ENCODE peak calls at places on chromosomes 3 and 15, in six cellular contexts. T is SK-N-SH, N is HepG2, U is A549, P is GM12878, O is H1. D is an unnamed sample.
A peak's percentile ranks its signal among the peaks of the same experiment; 100 is the strongest.

GRCh38 chr3:36932979-36933378 is 11.9 kb downstream of the TRANK1 start:
- DNase-seq in T (no peak), N (no peak), U (no peak), P (no peak), O (no peak), D (peak; percentile 44)

GRCh38 chr3:197367081-197367780 is 68.8 kb upstream of the DLG1 start:
- DNase-seq in T (peak; percentile 16), N (peak; percentile 61), U (peak; percentile 19), P (no peak), O (no peak), D (peak; percentile 82)

GRCh38 chr3:108408883-108409612 is 101.3 kb downstream of the MYH15 start:
- DNase-seq in T (no peak), N (no peak), U (no peak), P (no peak), O (no peak), D (no peak)

GRCh38 chr3:114649331-114649730 is 355.5 kb downstream of the TIGIT start:
- DNase-seq in T (no peak), N (peak; percentile 69), U (peak; percentile 13), P (no peak), O (no peak), D (peak; percentile 54)

GRCh38 chr15:83053151-83053550 is 13.9 kb downstream of the BTBD1 start:
- DNase-seq in T (no peak), N (no peak), U (no peak), P (no peak), O (no peak), D (peak; percentile 86)

GRCh38 chr3:10927551-10927950 is 65.0 kb upstream of the SLC6A1 start:
- DNase-seq in T (no peak), N (no peak), U (no peak), P (no peak), O (no peak), D (no peak)

GRCh38 chr15:65087873-65088642 is 11.5 kb downstream of the KBTBD13 start:
- DNase-seq in T (no peak), N (no peak), U (no peak), P (no peak), O (no peak), D (no peak)

GRCh38 chr3:23810342-23811116 is 4.8 kb downstream of the UBE2E1 start:
- DNase-seq in T (peak; percentile 87), N (peak; percentile 41), U (peak; percentile 71), P (no peak), O (peak; percentile 59), D (no peak)

GRCh38 chr15:81548350-81549116 is 174.5 kb upstream of the TMC3 start:
- DNase-seq in T (no peak), N (no peak), U (no peak), P (no peak), O (no peak), D (peak; percentile 49)

GRCh38 chr3:90241481-90241880 is 1134.1 kb downstream of the EPHA3 start:
- DNase-seq in T (no peak), N (no peak), U (no peak), P (no peak), O (no peak), D (no peak)

GRCh38 chr3:108602249-108602934 is 12.9 kb downstream of the DZIP3 start:
- DNase-seq in T (no peak), N (no peak), U (no peak), P (no peak), O (no peak), D (no peak)

GRCh38 chr3:190125669-190126068 is 5.0 kb upstream of the P3H2 start:
- DNase-seq in T (no peak), N (no peak), U (no peak), P (no peak), O (no peak), D (no peak)

GRCh38 chr15:43243246-43243645 is 22.4 kb upstream of the EPB42 start:
- DNase-seq in T (no peak), N (no peak), U (no peak), P (no peak), O (no peak), D (no peak)

GRCh38 chr3:100627491-100627890 is 18.1 kb downstream of the ADGRG7 start:
- DNase-seq in T (no peak), N (no peak), U (no peak), P (no peak), O (no peak), D (no peak)

GRCh38 chr15:81813215-81813614 is 232.6 kb downstream of the MEX3B start:
- DNase-seq in T (peak; percentile 24), N (no peak), U (no peak), P (no peak), O (peak; percentile 9), D (no peak)

GRCh38 chr15:68106656-68107055 is 52.5 kb downstream of the PIAS1 start:
- DNase-seq in T (no peak), N (peak; percentile 9), U (no peak), P (no peak), O (no peak), D (peak; percentile 56)

GRCh38 chr3:57298041-57298440 is 5.6 kb upstream of the ASB14 start:
- DNase-seq in T (no peak), N (peak; percentile 5), U (peak; percentile 36), P (no peak), O (no peak), D (peak; percentile 40)

GRCh38 chr3:77281721-77282120 is 241.8 kb downstream of the ROBO2 start:
- DNase-seq in T (no peak), N (no peak), U (no peak), P (no peak), O (no peak), D (no peak)
- TF ChIP-seq RFX5 in T (no peak), N (no peak), U (no peak), P (no peak), O (no peak), D (no peak)

DNA sequence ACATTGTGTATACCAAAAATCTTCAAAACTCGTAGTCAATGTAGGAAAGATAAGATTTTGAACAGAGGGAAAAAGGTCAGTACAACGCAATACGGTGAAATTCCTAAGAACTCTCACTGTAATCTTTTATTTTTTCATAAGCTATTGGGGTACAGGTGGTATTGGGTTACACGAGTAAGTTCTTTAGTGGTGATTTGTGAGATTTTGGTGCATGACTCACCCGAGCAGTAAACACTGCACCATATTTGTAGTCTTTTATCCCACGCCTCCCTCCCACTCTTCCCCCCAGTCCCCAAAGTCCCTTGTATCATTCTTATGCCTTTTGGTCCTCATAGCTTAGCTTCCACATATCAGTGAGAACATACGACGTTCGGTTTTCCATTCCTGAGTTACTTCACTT is 718.0 kb downstream of the TBL1XR1 start:
- DNase-seq in T (no peak), N (no peak), U (no peak), P (no peak), O (no peak), D (no peak)
- TF ChIP-seq RFX5 in T (no peak), N (no peak), U (no peak), P (no peak), O (no peak), D (no peak)

DNA sequence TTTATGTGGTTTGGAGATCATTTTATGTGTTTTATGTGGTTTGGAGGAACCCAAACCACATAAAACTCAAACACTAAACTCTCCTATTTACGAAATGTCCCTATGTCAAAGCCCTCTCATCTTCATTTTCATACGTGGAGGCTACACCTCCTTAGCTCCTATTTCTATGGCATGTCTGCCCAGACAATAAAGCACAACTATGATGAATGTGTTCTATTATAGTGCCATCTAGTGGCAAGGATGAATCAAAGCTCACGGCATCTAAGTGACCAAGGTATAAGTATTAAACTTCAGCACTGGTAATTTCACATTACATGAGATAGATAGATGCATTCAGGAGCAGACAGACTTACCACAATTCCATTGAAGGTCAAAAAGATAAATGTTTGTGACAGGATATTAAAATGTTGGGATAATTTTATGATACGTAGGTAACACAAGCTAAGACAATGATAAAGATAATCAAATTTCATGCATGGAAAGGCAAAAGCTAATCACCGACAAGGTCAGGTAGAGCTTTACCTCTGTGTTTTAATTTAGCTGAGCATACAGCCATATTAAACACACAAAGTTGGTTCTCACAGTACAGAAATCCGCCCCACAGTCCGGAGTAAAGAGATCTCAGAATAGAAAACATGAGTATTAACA is 130.6 kb upstream of the FHIT start:
- DNase-seq in T (peak; percentile 39), N (peak; percentile 35), U (peak; percentile 7), P (no peak), O (no peak), D (peak; percentile 7)
- TF ChIP-seq RFX5 in T (no peak), N (no peak), U (no peak), P (no peak), O (no peak), D (no peak)

GRCh38 chr3:170740726-170741591 is 129.0 kb downstream of the RPL22L1 start:
- DNase-seq in T (no peak), N (no peak), U (peak; percentile 28), P (no peak), O (no peak), D (peak; percentile 72)
- TF ChIP-seq RFX5 in T (no peak), N (no peak), U (no peak), P (no peak), O (no peak), D (no peak)

GRCh38 chr3:174737966-174738365 is 121.2 kb upstream of the NAALADL2 start:
- DNase-seq in T (no peak), N (no peak), U (no peak), P (no peak), O (no peak), D (no peak)
- TF ChIP-seq RFX5 in T (no peak), N (no peak), U (no peak), P (no peak), O (no peak), D (no peak)

DNA sequence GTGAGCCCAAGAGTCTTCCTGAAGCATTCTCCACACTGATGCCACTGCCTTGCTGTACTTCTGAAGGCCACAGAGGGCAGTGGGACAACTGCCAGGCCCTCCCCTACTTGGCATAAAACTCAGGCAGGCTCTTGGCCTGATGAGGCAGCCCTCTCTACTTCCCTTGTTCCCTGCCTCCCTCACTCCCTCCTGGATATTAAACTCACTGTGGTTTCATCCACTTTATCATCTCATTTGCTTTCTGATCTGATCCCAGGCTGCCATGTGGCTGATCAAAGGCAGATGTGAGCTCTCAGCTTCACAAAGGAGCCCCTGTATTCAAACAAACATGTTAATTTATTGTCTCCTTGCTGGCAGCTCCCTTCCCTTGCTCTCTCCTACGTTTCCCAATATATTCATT is 533.5 kb downstream of the IGSF11 start:
- DNase-seq in T (peak; percentile 58), N (peak; percentile 28), U (peak; percentile 3), P (no peak), O (no peak), D (no peak)
- TF ChIP-seq RFX5 in T (no peak), N (no peak), U (no peak), P (no peak), O (no peak), D (no peak)

GRCh38 chr15:55992769-55993110 is 672 bp downstream of the NEDD4 start:
- DNase-seq in T (no peak), N (peak; percentile 45), U (no peak), P (no peak), O (no peak), D (peak; percentile 70)
- TF ChIP-seq RFX5 in T (no peak), N (no peak), U (no peak), P (no peak), O (no peak), D (no peak)

D was measured in IMR-90.